ENCODE peak calls at places on chromosomes 13 and 19, in nine cellular contexts. I, O, P, F, Y, A, B, E and K are unnamed samples.

GRCh38 chr19:48975947-48976847 is 11.1 kb downstream of the FTL start:
- DNase-seq in P (no peak), Y (peak), O (peak), E (no peak), B (no peak), I (peak), A (peak), F (peak), K (peak)

GRCh38 chr19:30394481-30395151 is 22.4 kb downstream of the ZNF536 start:
- DNase-seq in F (no peak), E (no peak), O (no peak), A (no peak), Y (no peak), B (no peak), I (no peak), P (no peak), K (no peak)

GRCh38 chr19:29239220-29239776 is 26.3 kb upstream of the UQCRFS1 start:
- DNase-seq in A (no peak), I (no peak), F (no peak), B (no peak), Y (no peak), P (no peak), O (no peak), E (no peak), K (no peak)

GRCh38 chr19:33396701-33397535 is 23.4 kb downstream of the CEBPG start:
- DNase-seq in B (peak), F (no peak), I (no peak), P (no peak), A (peak), O (no peak), Y (no peak), E (no peak), K (peak)

GRCh38 chr19:29289020-29289419 is 76.1 kb upstream of the UQCRFS1 start:
- DNase-seq in F (no peak), E (no peak), B (no peak), P (no peak), O (no peak), I (no peak), A (no peak), Y (no peak), K (no peak)

GRCh38 chr19:40369797-40370196 is 20.2 kb downstream of the HIPK4 start:
- DNase-seq in E (no peak), A (no peak), B (no peak), O (no peak), Y (no peak), I (no peak), P (no peak), F (no peak), K (no peak)

GRCh38 chr19:45368127-45368526 is 2.2 kb downstream of the ERCC2 start:
- DNase-seq in Y (no peak), A (no peak), E (no peak), I (no peak), O (no peak), B (no peak), P (no peak), F (no peak), K (no peak)

GRCh38 chr13:20547479-20547908 is 19.5 kb upstream of the IFT88 start:
- DNase-seq in I (no peak), E (no peak), O (no peak), B (no peak), F (no peak), Y (no peak), A (no peak), P (no peak), K (no peak)

GRCh38 chr19:14150041-14150769 is 13.8 kb upstream of the ASF1B start:
- DNase-seq in A (no peak), F (peak), Y (no peak), E (no peak), P (no peak), B (no peak), O (no peak), I (no peak), K (no peak)

GRCh38 chr19:13839193-13839937 is 37.6 kb upstream of the NANOS3 start:
- DNase-seq in O (peak), A (peak), B (peak), Y (peak), P (peak), F (peak), I (peak), E (peak), K (peak)

GRCh38 chr19:40489882-40490230 is 23.1 kb downstream of the SPTBN4 start:
- DNase-seq in B (no peak), E (no peak), F (no peak), P (no peak), I (no peak), A (no peak), Y (no peak), O (no peak), K (no peak)

GRCh38 chr19:30236006-30236405 is 136.2 kb upstream of the ZNF536 start:
- DNase-seq in O (no peak), P (no peak), A (peak), E (no peak), F (no peak), B (no peak), Y (no peak), I (no peak), K (no peak)

GRCh38 chr13:37648604-37649003 is 50.0 kb upstream of the POSTN start:
- DNase-seq in O (no peak), P (no peak), Y (peak), E (no peak), I (no peak), A (no peak), F (no peak), B (peak), K (no peak)

GRCh38 chr13:43878897-43879322 is 630 bp downstream of the CCDC122 start:
- DNase-seq in B (peak), Y (peak), A (peak), F (no peak), I (peak), P (peak), O (no peak), E (no peak), K (peak)

GRCh38 chr13:110571897-110572777 is 10.6 kb upstream of the RAB20 start:
- DNase-seq in B (no peak), O (no peak), I (no peak), Y (no peak), P (no peak), A (no peak), F (no peak), E (no peak), K (peak)

GRCh38 chr13:43223206-43223605 is 199.8 kb downstream of the DNAJC15 start:
- DNase-seq in Y (no peak), A (no peak), F (no peak), P (no peak), B (no peak), O (no peak), E (no peak), I (no peak), K (no peak)

GRCh38 chr13:83499286-83499685 is 383.0 kb downstream of the SLITRK1 start:
- DNase-seq in O (no peak), P (no peak), A (no peak), Y (peak), I (no peak), E (no peak), B (peak), F (no peak), K (no peak)

GRCh38 chr19:1274852-1275259 is 474 bp upstream of the FAM174C start:
- DNase-seq in Y (peak), E (no peak), I (no peak), F (no peak), A (peak), O (peak), B (no peak), P (no peak), K (peak)

GRCh38 chr19:1261863-1262686 is 7.1 kb upstream of the CIRBP start:
- DNase-seq in B (peak), O (no peak), F (no peak), Y (peak), A (peak), I (peak), P (no peak), E (peak), K (peak)

GRCh38 chr19:17762505-17763229 is 11.4 kb downstream of the FCHO1 start:
- DNase-seq in Y (peak), P (no peak), A (peak), O (peak), B (peak), E (no peak), F (no peak), I (peak), K (peak)

GRCh38 chr13:29561918-29562317 is 33.6 kb downstream of the SLC7A1 start:
- DNase-seq in O (no peak), F (no peak), E (no peak), Y (no peak), I (peak), A (no peak), B (no peak), P (peak), K (peak)

GRCh38 chr13:43388282-43389034 is 365.1 kb downstream of the DNAJC15 start:
- DNase-seq in P (no peak), E (no peak), B (no peak), F (no peak), O (no peak), I (no peak), A (no peak), Y (no peak), K (no peak)

GRCh38 chr13:95492044-95492801 is 60.3 kb upstream of the CLDN10 start:
- DNase-seq in Y (no peak), A (peak), P (no peak), F (no peak), I (no peak), E (no peak), B (no peak), O (no peak), K (peak)

GRCh38 chr13:72246396-72246795 is 379.4 kb upstream of the DACH1 start:
- DNase-seq in F (no peak), O (no peak), Y (no peak), E (no peak), A (no peak), I (no peak), P (no peak), B (no peak), K (no peak)

GRCh38 chr19:41870401-41870873 is 6.6 kb upstream of the CD79A start:
- DNase-seq in P (no peak), B (peak), O (no peak), Y (peak), I (peak), E (no peak), A (no peak), F (no peak), K (peak)

GRCh38 chr19:51159656-51160055 is 17.6 kb downstream of the SIGLEC7 start:
- DNase-seq in I (no peak), F (no peak), Y (no peak), B (no peak), E (no peak), P (no peak), O (no peak), A (no peak), K (no peak)

GRCh38 chr19:49637865-49638350 is 2.0 kb downstream of the RRAS start:
- DNase-seq in A (peak), F (no peak), P (peak), E (no peak), B (peak), O (peak), I (peak), Y (peak), K (peak)

GRCh38 chr13:113105032-113105993 is at the start of gene F7:
- DNase-seq in B (no peak), O (no peak), F (no peak), Y (no peak), I (no peak), P (no peak), A (no peak), E (no peak), K (no peak)

GRCh38 chr13:110965038-110965754 is 50.3 kb upstream of the ANKRD10 start:
- DNase-seq in I (peak), P (no peak), O (peak), B (peak), Y (peak), F (peak), E (no peak), A (no peak), K (no peak)

GRCh38 chr19:50759886-50760285 is 10.4 kb upstream of the GPR32 start:
- DNase-seq in B (no peak), I (no peak), Y (peak), A (peak), P (no peak), O (peak), F (peak), E (no peak), K (no peak)

GRCh38 chr13:41463823-41464602 is 6.7 kb downstream of the RGCC start:
- DNase-seq in Y (no peak), O (peak), P (no peak), A (no peak), F (peak), B (no peak), I (no peak), E (no peak), K (no peak)

GRCh38 chr19:30356951-30357579 is 15.1 kb upstream of the ZNF536 start:
- DNase-seq in F (no peak), I (no peak), O (no peak), A (no peak), Y (no peak), B (no peak), P (no peak), E (no peak), K (no peak)

GRCh38 chr19:38654478-38655079 is 7.1 kb downstream of the ACTN4 start:
- DNase-seq in P (no peak), I (peak), F (no peak), A (no peak), O (no peak), B (no peak), Y (no peak), E (no peak), K (peak)
- H3K4me3 ChIP-seq in P (no peak), I (no peak), F (peak), A (peak), O (no peak), B (no peak), Y (no peak), E (no peak), K (no peak)

DNA sequence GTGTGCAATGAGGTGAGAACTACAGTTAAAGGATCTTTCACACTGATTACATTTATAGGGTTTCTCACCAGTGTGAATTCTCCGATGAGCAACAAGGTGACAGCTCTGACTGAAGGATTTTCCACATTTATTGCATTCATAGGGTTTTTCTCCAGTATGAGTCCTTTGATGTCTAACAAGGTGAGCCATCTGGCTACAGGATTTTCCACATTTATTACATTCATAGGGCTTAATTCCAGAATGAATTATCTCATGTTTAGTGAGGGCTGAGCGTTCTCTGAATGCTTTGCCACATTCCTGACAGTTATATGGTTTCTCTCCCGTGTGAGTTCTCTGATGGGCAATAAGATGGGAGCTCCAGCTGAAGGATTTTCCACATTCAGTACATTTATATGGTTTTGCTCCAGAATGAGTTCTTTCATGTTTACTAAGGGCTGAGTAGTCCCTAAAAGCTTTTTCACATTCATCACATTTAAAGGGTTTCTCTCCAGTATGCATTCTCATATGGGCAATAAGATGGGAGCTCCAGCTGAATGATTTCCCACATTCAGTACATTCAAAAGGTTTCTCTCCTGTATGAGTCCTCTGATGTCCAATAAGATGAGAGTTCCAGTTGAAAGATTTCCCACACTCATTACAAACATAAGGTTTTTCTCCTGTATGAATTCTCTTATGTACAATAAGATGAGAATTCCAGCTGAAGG is 4.4 kb upstream of the C19orf18 start:
- DNase-seq in P (no peak), Y (peak), B (peak), O (no peak), A (no peak), I (peak), E (no peak), F (no peak), K (no peak)
- H3K4me3 ChIP-seq in P (no peak), Y (no peak), B (no peak), O (no peak), A (peak), I (peak), E (peak), F (no peak), K (peak)

DNA sequence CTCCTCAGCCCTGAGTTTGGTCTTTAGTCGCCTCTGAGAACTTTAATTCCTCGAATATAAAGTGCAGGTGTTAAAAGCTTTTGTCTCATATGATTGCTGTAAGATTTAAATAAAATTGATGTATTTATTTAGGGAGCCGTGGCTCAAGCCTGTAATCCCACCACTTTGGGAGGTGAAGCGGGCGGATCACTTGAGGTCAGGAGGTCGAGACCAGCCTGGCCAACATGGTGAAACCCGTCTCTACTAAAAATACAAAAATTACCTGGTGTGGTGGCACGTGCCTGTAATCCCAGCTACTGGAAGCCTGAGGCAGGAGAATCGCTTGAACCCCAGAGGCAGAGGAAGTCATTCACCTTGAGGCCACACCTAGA is 559 bp upstream of the SLC1A5 start:
- DNase-seq in O (no peak), Y (no peak), P (no peak), A (no peak), B (no peak), E (no peak), F (no peak), I (no peak), K (no peak)
- H3K4me3 ChIP-seq in O (no peak), Y (no peak), P (no peak), A (no peak), B (no peak), E (peak), F (peak), I (no peak), K (no peak)

GRCh38 chr19:2877398-2878331 is 10.5 kb downstream of the ZNF556 start:
- DNase-seq in F (no peak), A (no peak), I (no peak), E (no peak), P (no peak), B (no peak), O (no peak), Y (no peak), K (no peak)
- H3K4me3 ChIP-seq in F (no peak), A (no peak), I (peak), E (no peak), P (no peak), B (no peak), O (no peak), Y (no peak), K (peak)